ENCODE peak calls at places on chromosomes 7 and 10, in ten cellular contexts. U is prostate gland, O is stomach, X is Panc1, I is HCT116, Y is breast epithelium, W is GM12878, F is SK-N-SH, G is transverse colon, Z is suprapubic skin. Q is an unnamed sample. For H3K27me3, the result is how much of the 10 kb centered on the place peaks cover.

GRCh38 chr10:94361161-94361794 is 1.5 kb downstream of the NOC3L start:
- DNase-seq in W (peak), I (no peak), U (peak), O (peak), Z (no peak), Y (peak), G (peak), F (peak), X (no peak), Q (no peak)

GRCh38 chr7:14104861-14105260 is 115.4 kb upstream of the ETV1 start:
- DNase-seq in I (no peak), O (no peak), G (no peak), F (no peak), X (no peak), Z (no peak), W (no peak), U (no peak), Y (no peak), Q (no peak)

GRCh38 chr10:3406556-3406955 is 234.0 kb upstream of the PITRM1 start:
- DNase-seq in I (no peak), Y (no peak), X (no peak), G (no peak), W (no peak), O (no peak), U (no peak), Z (no peak), F (no peak), Q (no peak)

GRCh38 chr7:105209870-105210269 is 178.9 kb downstream of the SRPK2 start:
- DNase-seq in O (no peak), G (no peak), W (no peak), Z (no peak), Y (no peak), X (no peak), U (no peak), F (peak), I (no peak), Q (no peak)

GRCh38 chr10:79345241-79346011 is 1.8 kb upstream of the PPIF start:
- DNase-seq in W (no peak), O (no peak), I (no peak), Y (no peak), G (no peak), Z (peak), X (no peak), U (no peak), F (no peak), Q (no peak)

GRCh38 chr7:93851536-93851935 is 39.0 kb downstream of the TFPI2 start:
- DNase-seq in X (no peak), I (no peak), W (no peak), U (no peak), Z (no peak), F (no peak), Y (no peak), G (no peak), O (no peak), Q (no peak)

GRCh38 chr10:5292196-5292735 is 72.5 kb upstream of the UCN3 start:
- DNase-seq in I (no peak), Y (no peak), G (no peak), X (no peak), F (no peak), W (no peak), Z (no peak), U (no peak), O (no peak), Q (peak)

GRCh38 chr10:103872137-103872933 is 17.0 kb upstream of the SH3PXD2A start:
- DNase-seq in U (peak), X (no peak), I (no peak), G (no peak), Y (no peak), Z (no peak), W (no peak), O (no peak), F (no peak), Q (no peak)

GRCh38 chr7:37349979-37350590 is 98.6 kb downstream of the ELMO1 start:
- DNase-seq in Y (no peak), I (no peak), U (no peak), W (no peak), F (no peak), X (no peak), G (no peak), O (no peak), Z (no peak), Q (peak)

GRCh38 chr10:84406592-84406991 is 78.2 kb downstream of the CCSER2 start:
- DNase-seq in I (no peak), O (no peak), Z (no peak), F (no peak), W (no peak), G (no peak), U (no peak), Y (no peak), X (no peak), Q (no peak)

DNA sequence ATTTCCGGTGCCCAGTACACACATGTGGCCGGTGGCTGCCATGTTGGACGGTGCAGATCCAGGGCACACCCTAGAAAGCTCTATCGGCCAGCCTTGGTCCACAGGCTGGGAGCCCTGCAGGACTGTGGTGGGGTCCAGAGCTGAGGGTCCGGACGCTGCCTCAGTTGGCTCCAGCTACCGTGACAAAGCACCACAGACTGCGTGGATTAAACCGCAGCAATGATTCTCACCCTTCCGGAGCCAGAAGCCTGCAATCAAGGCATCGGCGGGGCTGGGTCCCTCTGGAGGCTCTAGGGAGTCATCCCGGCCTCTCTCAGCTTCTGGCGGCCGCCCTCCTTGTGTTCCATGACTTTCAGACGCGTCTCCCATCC is 50.1 kb downstream of the PDGFA start:
- DNase-seq in Y (peak), X (no peak), G (peak), Z (peak), F (no peak), U (no peak), W (no peak), I (no peak), O (no peak), Q (peak)
- H3K27ac ChIP-seq in Y (peak), X (no peak), G (no peak), Z (no peak), F (no peak), U (no peak), W (no peak), I (no peak), O (no peak), Q (no peak)

GRCh38 chr7:132193898-132194297 is 382.4 kb downstream of the PLXNA4 start:
- DNase-seq in I (no peak), X (no peak), G (no peak), F (no peak), Y (no peak), U (no peak), Z (no peak), W (no peak), O (no peak), Q (no peak)
- H3K27me3 ChIP-seq in I (under half), X (under half), G (under half), F (under half), Y (under half), U (under half), Z (under half), W (under half), O (under half), Q (under half)

GRCh38 chr10:100969175-100970075 is at the start of gene SEMA4G:
- DNase-seq in X (peak), U (peak), W (no peak), Y (no peak), F (peak), G (peak), O (peak), Z (no peak), I (peak), Q (peak)
- TF ChIP-seq POLR2AphosphoS5 in X (no peak), U (no peak), W (no peak), Y (no peak), F (no peak), G (peak), O (no peak), Z (no peak), I (peak), Q (no peak)

DNA sequence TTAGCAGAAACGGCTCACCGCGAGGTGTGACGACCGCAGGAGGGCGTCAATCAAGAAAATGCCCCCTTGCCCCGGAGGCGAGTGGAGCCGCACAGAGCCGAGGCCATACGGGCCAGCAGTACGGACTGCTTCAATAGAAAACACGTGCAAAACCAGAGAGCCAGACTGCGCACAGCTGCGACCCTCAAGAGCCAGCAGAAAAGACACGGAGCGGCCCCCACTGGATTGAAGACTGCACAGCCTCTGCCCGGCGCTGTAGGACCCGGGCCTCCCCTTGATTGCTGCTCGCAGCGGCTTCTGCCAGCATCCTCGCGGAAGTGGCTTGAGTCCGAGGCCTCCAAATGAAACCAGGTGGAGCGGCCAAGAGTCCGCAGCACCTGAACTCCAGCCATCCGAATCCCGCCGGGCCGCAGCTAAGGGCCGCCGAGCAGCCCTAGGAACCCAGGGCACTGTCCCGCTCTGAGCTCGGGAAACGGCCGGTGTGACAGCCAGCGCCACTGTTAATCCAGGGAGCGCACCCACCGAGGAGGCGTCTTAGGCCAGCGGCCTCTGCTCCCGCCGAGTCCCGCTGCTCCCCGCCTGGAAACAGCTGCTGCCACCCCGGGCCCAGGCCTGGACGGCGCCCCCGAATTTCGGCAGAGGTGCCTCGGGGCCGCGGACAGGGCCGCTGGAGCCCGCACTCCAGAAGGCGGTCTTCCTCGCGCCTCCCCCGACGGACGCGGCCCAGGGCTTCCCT is 660 bp upstream of the HHEX start:
- DNase-seq in G (peak), X (no peak), F (peak), W (no peak), Z (no peak), U (peak), I (no peak), O (peak), Y (no peak), Q (peak)
- H3K27ac ChIP-seq in G (peak), X (peak), F (no peak), W (no peak), Z (peak), U (peak), I (peak), O (peak), Y (peak), Q (peak)

DNA sequence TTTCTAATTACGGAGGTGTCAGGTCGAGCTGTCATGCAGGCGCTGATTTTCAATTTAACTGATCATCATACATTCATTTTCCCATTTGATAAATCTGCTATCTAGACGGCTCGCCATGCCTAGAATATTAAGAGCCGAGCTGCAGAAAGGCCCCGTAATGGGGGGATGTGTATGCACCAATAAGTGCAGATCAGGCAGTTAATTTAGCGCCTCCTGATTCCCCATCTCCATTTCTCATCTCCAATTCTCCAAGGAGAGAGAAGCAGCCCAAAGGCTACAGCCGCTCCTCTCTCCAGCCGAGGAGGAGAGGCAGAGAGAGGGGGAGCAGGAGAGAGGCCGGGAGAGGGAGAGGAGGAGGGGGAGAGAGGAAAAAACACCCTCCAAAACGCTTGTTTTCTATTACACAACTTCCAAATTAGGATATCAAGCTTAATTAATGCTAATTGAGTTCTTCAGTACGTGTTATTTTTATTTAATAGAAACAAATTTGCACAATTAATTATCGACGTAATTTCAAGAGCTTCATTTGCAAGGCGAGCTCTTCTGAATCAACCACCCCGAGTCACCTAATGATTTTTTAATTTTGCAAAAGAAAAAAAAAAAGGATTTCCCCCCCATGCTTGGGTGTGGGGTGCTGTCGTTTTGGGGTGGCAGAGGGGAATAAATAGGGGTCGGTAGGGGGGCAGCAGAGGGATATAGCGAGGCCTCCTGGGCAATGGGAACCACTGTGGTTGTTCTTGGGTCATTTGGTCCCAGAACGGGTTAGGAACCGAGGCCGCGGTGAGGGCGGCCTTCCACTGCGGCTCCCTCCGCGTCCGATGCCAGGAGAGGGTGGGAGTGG is 7.0 kb downstream of the UNCX start:
- DNase-seq in W (no peak), F (no peak), G (no peak), X (no peak), Y (no peak), Z (no peak), I (no peak), U (no peak), O (no peak), Q (no peak)
- H3K27me3 ChIP-seq in W (under half), F (half or more), G (half or more), X (under half), Y (under half), Z (half or more), I (under half), U (half or more), O (half or more), Q (under half)

DNA sequence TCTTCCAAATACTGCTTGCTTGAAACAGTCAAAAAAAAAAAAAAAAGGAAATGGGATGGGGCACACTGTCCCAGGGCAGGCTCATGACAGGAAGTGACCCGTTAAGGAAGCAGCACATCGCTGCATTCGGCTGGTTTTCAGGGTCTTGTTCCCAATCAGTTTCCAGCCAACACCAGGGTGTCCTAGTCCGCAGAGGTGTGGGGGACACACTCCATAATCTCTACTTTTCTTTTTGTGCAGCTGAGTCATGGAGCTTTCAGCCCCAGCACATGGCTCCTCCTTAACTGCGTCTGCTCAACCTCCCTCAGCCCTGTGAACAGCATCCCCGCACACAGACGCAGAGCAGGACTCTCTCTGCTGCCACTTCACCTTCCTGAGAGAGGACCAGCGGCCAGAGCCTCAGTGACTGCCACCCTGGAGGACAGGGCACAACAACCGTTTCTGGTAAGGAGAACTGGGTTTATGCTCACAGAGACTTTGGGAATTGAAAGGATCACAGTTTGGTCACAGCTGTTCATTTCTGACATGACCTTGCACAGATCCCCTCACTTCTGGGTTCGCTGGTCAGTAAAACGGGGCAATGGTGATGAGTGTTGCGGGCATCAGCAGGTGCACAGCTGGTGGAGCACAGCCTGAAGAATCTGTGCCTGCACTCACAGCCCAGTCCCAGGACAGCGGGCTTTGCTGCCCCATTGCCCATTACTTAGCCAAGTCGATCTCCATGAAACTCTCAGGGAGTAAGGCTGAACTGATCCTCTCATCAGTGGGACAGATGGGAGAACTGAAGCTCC is at the start of gene GIMAP5:
- DNase-seq in Y (no peak), O (no peak), G (no peak), I (no peak), X (no peak), F (no peak), Z (no peak), U (no peak), W (no peak), Q (no peak)
- TF ChIP-seq POLR2AphosphoS5 in Y (no peak), O (no peak), G (peak), I (no peak), X (no peak), F (no peak), Z (no peak), U (peak), W (peak), Q (peak)